ENCODE peak calls at places on chromosomes 5 and 9, in seven cellular contexts. T is A549, H is IMR-90, J is H1, A is GM12878, Y is HepG2, F is SK-N-SH. Q is an unnamed sample.

GRCh38 chr5:158200624-158201023 is 341.7 kb upstream of the CLINT1 start:
- DNase-seq in H (no peak), F (no peak), Y (no peak), A (no peak), J (no peak), T (no peak), Q (no peak)

GRCh38 chr9:112162644-112163413 is 12.3 kb downstream of the SUSD1 start:
- DNase-seq in A (no peak), F (no peak), Y (no peak), H (no peak), T (no peak), J (no peak), Q (no peak)

GRCh38 chr5:127976525-127976924 is 107.0 kb upstream of the SLC12A2 start:
- DNase-seq in H (no peak), F (no peak), Y (no peak), T (no peak), A (no peak), J (no peak), Q (no peak)

GRCh38 chr5:54329731-54330709 is 19.6 kb upstream of the ARL15 start:
- DNase-seq in J (no peak), H (peak), A (no peak), Y (no peak), F (no peak), T (peak), Q (no peak)

GRCh38 chr5:87411586-87412416 is 929 bp downstream of the CCNH start:
- DNase-seq in A (no peak), H (peak), F (peak), J (no peak), Y (peak), T (peak), Q (peak)

GRCh38 chr5:114053377-114053776 is 308.5 kb upstream of the KCNN2 start:
- DNase-seq in J (no peak), H (no peak), A (no peak), F (no peak), T (no peak), Y (no peak), Q (no peak)

GRCh38 chr9:111986035-111986556 is 89.5 kb downstream of the UGCG start:
- DNase-seq in F (no peak), T (no peak), J (no peak), Y (no peak), A (no peak), H (peak), Q (no peak)

GRCh38 chr9:2788948-2789347 is 54.9 kb downstream of the PUM3 start:
- DNase-seq in F (no peak), T (no peak), Y (no peak), J (no peak), H (no peak), A (no peak), Q (no peak)

GRCh38 chr9:110257097-110257955 is 1.0 kb upstream of the TXN start:
- DNase-seq in Y (peak), H (peak), A (no peak), F (no peak), J (no peak), T (no peak), Q (no peak)

GRCh38 chr5:54415896-54416640 is 39.4 kb upstream of the HSPB3 start:
- DNase-seq in J (no peak), F (no peak), Y (no peak), H (peak), A (no peak), T (peak), Q (no peak)

GRCh38 chr5:129271309-129271708 is 176.8 kb downstream of the ISOC1 start:
- DNase-seq in H (no peak), J (no peak), F (no peak), Y (no peak), T (peak), A (no peak), Q (peak)

GRCh38 chr5:62938927-62939326 is 360.3 kb downstream of the LRRC70 start:
- DNase-seq in J (no peak), Y (no peak), F (no peak), T (no peak), A (no peak), H (no peak), Q (no peak)

GRCh38 chr5:138824924-138825863 is 49.9 kb downstream of the LRRTM2 start:
- DNase-seq in T (peak), Y (peak), J (no peak), H (peak), A (no peak), F (peak), Q (no peak)

GRCh38 chr5:141392429-141393198 is at the start of gene PCDHGA8:
- DNase-seq in H (peak), A (no peak), Y (no peak), T (peak), J (no peak), F (no peak), Q (peak)

GRCh38 chr5:93428868-93429267 is 152.2 kb downstream of the NR2F1-AS1 start:
- DNase-seq in H (peak), Y (no peak), F (no peak), T (peak), A (no peak), J (no peak), Q (no peak)

GRCh38 chr5:88688981-88689661 is 193.9 kb downstream of the MEF2C start:
- DNase-seq in A (no peak), J (peak), T (no peak), F (no peak), Y (no peak), H (no peak), Q (no peak)

GRCh38 chr5:93296338-93296737 is 284.7 kb downstream of the NR2F1-AS1 start:
- DNase-seq in J (no peak), Y (no peak), H (peak), A (no peak), T (no peak), F (no peak), Q (no peak)

GRCh38 chr5:144582046-144582445 is 411.4 kb downstream of the KCTD16 start:
- DNase-seq in F (no peak), H (no peak), Y (no peak), T (no peak), J (no peak), A (no peak), Q (no peak)

GRCh38 chr9:99785010-99785590 is 36.6 kb upstream of the NR4A3 start:
- DNase-seq in Y (no peak), H (no peak), F (no peak), A (no peak), T (no peak), J (peak), Q (no peak)

GRCh38 chr5:125180222-125180621 is 433.8 kb upstream of the ZNF608 start:
- DNase-seq in H (peak), F (no peak), Y (no peak), J (no peak), T (no peak), A (no peak), Q (no peak)

GRCh38 chr9:70020217-70020616 is 23.4 kb upstream of the MAMDC2 start:
- DNase-seq in J (no peak), A (no peak), F (no peak), H (no peak), Y (no peak), T (peak), Q (no peak)

GRCh38 chr9:110116543-110116885 is 91.4 kb downstream of the C9orf152 start:
- DNase-seq in Y (no peak), H (peak), A (no peak), J (no peak), T (peak), F (no peak), Q (no peak)

GRCh38 chr5:43099615-43100014 is 21.1 kb upstream of the ZNF131 start:
- DNase-seq in T (no peak), H (no peak), Y (no peak), J (no peak), F (no peak), A (no peak), Q (no peak)

GRCh38 chr5:142881727-142882126 is 111.5 kb downstream of the ARHGAP26 start:
- DNase-seq in H (no peak), A (no peak), T (no peak), J (no peak), Y (no peak), F (no peak), Q (no peak)

DNA sequence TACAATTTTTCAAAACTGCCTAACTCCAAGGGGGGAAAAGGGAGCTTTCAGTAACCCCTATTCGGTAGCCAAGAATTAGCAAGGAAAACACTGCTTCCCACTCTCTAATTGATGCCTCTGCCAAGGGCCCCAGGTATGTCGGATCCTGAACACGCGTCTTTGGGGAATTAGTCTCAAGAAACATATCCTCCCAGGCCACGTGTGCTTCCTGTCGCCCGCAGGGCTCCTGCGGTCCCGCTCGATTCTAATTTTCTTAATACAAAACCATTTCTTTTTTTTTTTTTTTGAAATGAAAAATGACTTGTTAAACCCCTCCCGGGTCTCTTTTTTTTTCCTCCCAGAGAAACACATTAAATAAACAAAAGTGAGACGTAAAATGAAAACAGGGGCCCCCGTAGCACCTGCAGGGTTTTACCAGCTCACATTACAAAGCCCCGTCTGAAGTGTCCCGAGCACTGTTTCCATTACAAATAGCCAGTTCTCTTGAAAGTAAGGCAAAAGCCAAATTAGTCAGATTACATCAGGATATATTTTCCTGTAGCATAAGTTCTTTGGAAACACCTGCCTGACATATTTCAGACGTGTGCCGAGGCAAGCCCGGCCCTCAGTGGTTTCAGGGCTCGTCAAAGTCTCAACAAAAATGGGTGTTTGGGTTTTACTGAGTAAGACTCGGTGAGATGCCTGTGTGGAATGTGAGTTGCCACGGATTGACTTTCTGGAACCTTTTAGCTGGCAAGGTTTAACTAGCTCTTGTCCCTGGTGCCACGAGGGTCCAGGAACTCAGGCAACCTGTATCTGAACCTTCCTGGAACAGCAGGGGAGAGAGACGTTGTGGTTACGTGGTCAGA is 21.6 kb downstream of the SMIM23 start:
- DNase-seq in F (no peak), J (no peak), H (peak), A (no peak), Y (no peak), T (no peak), Q (no peak)
- TF ChIP-seq RAD21 in F (no peak), J (no peak), H (no peak), A (no peak), Y (no peak), T (no peak), Q (no peak)

DNA sequence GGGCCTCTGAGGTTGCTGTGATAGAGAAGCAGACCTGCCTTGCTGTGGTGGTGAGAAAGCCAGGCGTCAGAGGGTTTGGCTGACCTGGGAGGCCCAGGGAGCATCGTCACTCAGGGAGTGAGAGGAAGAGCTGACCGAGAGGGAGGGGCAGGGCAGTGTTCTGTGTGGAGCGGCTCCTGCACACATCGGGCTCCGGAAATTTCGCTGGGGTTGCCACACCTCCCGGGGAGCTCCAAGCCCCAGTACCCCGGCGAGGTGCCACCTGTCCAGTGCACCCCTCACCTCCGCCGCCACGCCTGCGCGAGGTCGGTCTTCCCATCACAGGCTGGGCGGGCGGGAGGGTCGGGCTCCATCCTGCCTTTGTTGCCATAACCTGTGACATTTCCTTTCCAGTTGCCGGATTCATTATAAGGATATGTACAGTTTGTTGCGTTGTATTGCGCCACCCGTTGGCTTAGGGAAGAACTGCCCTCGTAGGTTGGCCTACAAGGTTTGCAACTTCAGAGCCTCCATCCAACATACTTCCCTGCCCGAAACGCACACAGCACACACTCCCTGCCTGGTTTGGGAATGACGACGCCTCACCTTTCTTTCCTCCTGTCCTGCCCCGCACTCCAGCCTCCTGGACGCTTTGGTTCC is 223.2 kb downstream of the CACNA1B start:
- DNase-seq in J (peak), T (peak), H (no peak), A (no peak), Y (no peak), F (peak), Q (no peak)
- TF ChIP-seq RAD21 in J (peak), T (no peak), H (no peak), A (no peak), Y (no peak), F (peak), Q (peak)

GRCh38 chr9:95107001-95107749 is 210.3 kb downstream of the FANCC start:
- DNase-seq in H (peak), J (no peak), F (no peak), T (no peak), A (no peak), Y (no peak), Q (no peak)

GRCh38 chr9:95108777-95109176 is 208.7 kb downstream of the FANCC start:
- DNase-seq in Y (no peak), H (no peak), A (no peak), J (no peak), F (no peak), T (no peak), Q (no peak)

GRCh38 chr9:95105519-95106287 is 211.8 kb downstream of the FANCC start:
- DNase-seq in F (no peak), H (no peak), Y (no peak), A (no peak), T (no peak), J (no peak), Q (no peak)

GRCh38 chr9:95109456-95109855 is 208.1 kb downstream of the FANCC start:
- DNase-seq in A (no peak), Y (no peak), H (no peak), J (no peak), T (no peak), F (no peak), Q (no peak)

GRCh38 chr9:95107976-95108375 is 209.5 kb downstream of the FANCC start:
- DNase-seq in J (no peak), H (no peak), F (no peak), A (no peak), T (no peak), Y (no peak), Q (no peak)
- TF ChIP-seq RAD21 in J (no peak), H (no peak), F (no peak), A (no peak), T (no peak), Y (no peak), Q (no peak)

GRCh38 chr9:21160178-21160577 is 6.3 kb downstream of the IFNA21 start:
- DNase-seq in A (peak), H (no peak), F (no peak), J (no peak), T (no peak), Y (no peak), Q (no peak)
- TF ChIP-seq RAD21 in A (no peak), H (no peak), F (no peak), J (no peak), T (no peak), Y (no peak), Q (no peak)